ENCODE peak calls at places on chromosomes 11 and 22, in ten cellular contexts. B is chondrocyte, E is HepG2, M is esophagus muscularis mucosa, H is IMR-90, O is nephron progenitor cell, S is fibroblast of mammary gland, N is cardiac muscle cell, Y is lower leg skin, I is Calu3. W is an unnamed sample.

GRCh38 chr11:113628912-113629311 is 77.2 kb downstream of the TMPRSS5 start:
- DNase-seq in B (no peak), E (no peak), M (no peak), H (no peak), O (no peak), S (no peak), N (no peak), Y (no peak), I (no peak), W (no peak)

GRCh38 chr11:66321606-66322005 is 4.8 kb upstream of the CD248 start:
- DNase-seq in B (no peak), E (no peak), M (no peak), H (no peak), O (no peak), S (peak), N (no peak), Y (no peak), I (no peak), W (no peak)

GRCh38 chr11:73426184-73426845 is 50.1 kb downstream of the RELT start:
- DNase-seq in B (no peak), E (no peak), M (no peak), H (peak), O (no peak), S (no peak), N (peak), Y (no peak), I (no peak), W (no peak)

GRCh38 chr11:117438371-117439000 is 110.8 kb downstream of the CEP164 start:
- DNase-seq in B (peak), E (no peak), M (no peak), H (peak), O (no peak), S (peak), N (peak), Y (no peak), I (no peak), W (no peak)

GRCh38 chr11:203945-204586 is 3.1 kb downstream of the BET1L start:
- DNase-seq in B (peak), E (no peak), M (no peak), H (no peak), O (no peak), S (no peak), N (no peak), Y (peak), I (no peak), W (no peak)

GRCh38 chr11:63527667-63528066 is 8.9 kb upstream of the PLAAT4 start:
- DNase-seq in B (no peak), E (no peak), M (no peak), H (no peak), O (no peak), S (no peak), N (no peak), Y (no peak), I (no peak), W (no peak)

GRCh38 chr11:4704790-4705334 is 278 bp downstream of the MMP26 start:
- DNase-seq in B (no peak), E (no peak), M (no peak), H (no peak), O (no peak), S (no peak), N (no peak), Y (no peak), I (no peak), W (no peak)

GRCh38 chr11:114604179-114604813 is 8.7 kb upstream of the NXPE4 start:
- DNase-seq in B (no peak), E (no peak), M (peak), H (no peak), O (no peak), S (no peak), N (no peak), Y (peak), I (no peak), W (no peak)

GRCh38 chr11:47183969-47184368 is 2.3 kb downstream of the PACSIN3 start:
- DNase-seq in B (no peak), E (no peak), M (no peak), H (no peak), O (no peak), S (no peak), N (no peak), Y (no peak), I (no peak), W (no peak)

GRCh38 chr22:28992565-28993326 is 68.9 kb downstream of the C22orf31 start:
- DNase-seq in B (no peak), E (no peak), M (no peak), H (no peak), O (no peak), S (no peak), N (no peak), Y (no peak), I (no peak), W (no peak)

GRCh38 chr11:67268036-67268683 is 1.9 kb downstream of the GRK2 start:
- DNase-seq in B (peak), E (no peak), M (no peak), H (no peak), O (no peak), S (no peak), N (no peak), Y (no peak), I (no peak), W (no peak)

GRCh38 chr11:68340784-68341556 is 28.6 kb downstream of the LRP5 start:
- DNase-seq in B (no peak), E (no peak), M (no peak), H (no peak), O (peak), S (peak), N (no peak), Y (no peak), I (no peak), W (no peak)

GRCh38 chr11:78365381-78365792 is 52.2 kb downstream of the GAB2 start:
- DNase-seq in B (no peak), E (peak), M (no peak), H (no peak), O (no peak), S (no peak), N (peak), Y (no peak), I (peak), W (no peak)

GRCh38 chr11:112355726-112356125 is 95.1 kb upstream of the PLET1 start:
- DNase-seq in B (no peak), E (no peak), M (no peak), H (peak), O (peak), S (peak), N (peak), Y (no peak), I (peak), W (no peak)

GRCh38 chr22:47558828-47559700 is 796.6 kb downstream of the TBC1D22A start:
- DNase-seq in B (no peak), E (no peak), M (peak), H (no peak), O (no peak), S (no peak), N (no peak), Y (no peak), I (no peak), W (no peak)

GRCh38 chr11:60634151-60634550 is 65.3 kb upstream of the MS4A8 start:
- DNase-seq in B (no peak), E (no peak), M (no peak), H (no peak), O (peak), S (no peak), N (no peak), Y (no peak), I (peak), W (no peak)
- TF ChIP-seq CTCF in B (peak), E (no peak), M (no peak), H (peak), O (peak), S (peak), N (peak), Y (no peak), I (no peak), W (peak)

DNA sequence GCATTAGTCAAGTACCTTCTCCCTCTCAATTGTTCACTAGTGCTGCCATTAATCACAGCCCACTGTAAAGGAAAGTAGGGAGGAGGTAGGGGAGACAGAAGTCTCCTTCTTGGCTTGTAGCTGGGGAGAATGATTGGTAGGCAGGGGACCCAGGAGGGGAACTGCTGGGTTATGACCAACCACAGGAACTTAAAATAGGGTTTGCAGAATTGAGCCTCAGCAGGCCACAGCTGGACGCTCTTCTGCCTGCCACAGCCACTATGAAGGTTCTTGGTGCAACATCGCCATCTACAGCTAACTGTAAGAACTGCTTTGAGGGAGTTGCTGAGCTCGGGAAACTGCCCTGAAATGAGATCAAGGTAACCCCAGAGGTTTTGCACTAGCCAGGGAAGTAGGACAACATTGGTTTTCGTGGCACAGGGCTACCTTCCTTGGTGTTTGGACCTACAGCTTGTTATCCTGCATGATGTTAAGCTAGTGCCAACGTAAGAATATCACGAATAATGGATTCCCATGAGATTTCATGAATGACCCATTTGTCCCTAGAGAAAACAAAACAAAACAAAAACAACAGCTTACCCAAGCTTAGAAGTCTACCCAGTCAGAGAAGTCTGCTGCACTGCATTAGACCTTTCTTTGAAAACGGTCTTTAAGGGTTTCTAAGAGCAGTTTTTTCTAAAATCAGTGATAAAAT is 787.1 kb upstream of the API5 start:
- DNase-seq in B (no peak), E (peak), M (no peak), H (no peak), O (peak), S (peak), N (peak), Y (peak), I (peak), W (peak)
- TF ChIP-seq CTCF in B (peak), E (peak), M (peak), H (peak), O (peak), S (peak), N (peak), Y (no peak), I (peak), W (peak)

DNA sequence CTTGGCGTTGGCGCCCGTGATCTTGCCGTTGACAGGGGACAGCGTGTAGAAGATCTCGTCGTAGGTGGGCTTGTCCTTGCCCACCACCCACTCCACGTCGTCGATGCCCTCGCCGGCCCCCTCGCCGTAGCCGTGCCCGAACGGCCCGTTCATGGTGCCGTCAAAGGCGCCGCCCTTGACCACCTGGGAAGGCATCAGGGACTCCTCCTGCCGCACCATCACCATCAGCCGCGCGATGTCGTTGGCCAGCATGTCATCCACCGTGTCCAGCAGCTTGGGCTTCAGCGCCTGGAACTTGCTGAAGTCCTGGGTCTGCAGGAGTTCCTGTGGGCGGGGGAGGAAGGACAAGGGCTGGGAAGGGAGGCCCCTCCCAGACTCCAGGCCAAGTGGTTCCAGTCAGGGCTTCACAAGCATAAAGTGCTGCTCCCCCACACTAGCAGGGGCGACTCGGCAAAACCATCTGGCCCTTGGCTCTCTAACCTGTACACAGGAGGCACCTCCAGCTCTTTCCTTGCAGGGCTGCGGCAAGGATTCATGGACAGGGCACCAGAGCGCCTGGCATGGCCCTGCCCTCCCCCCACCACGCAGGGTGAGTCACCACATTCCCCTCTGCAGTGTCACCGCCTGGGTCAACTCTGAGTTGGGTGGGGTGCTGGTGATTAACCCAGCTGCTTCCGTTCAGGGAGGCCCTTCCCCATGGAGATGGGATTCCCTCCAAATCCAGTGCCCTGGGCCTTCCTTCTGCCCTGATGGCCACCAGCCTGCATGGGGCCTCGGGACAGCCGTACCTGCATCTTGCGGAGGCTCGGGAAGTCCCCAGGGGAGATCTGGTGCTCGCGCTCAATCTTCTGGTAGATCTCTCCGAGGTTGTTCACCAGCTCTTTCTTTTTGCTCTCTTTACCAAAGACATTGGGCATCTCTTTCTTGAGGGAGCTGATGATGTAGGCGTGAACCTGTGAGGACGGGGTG is 10.4 kb upstream of the CDC42BPG start:
- DNase-seq in B (peak), E (peak), M (peak), H (peak), O (no peak), S (peak), N (peak), Y (peak), I (peak), W (no peak)
- TF ChIP-seq CTCF in B (no peak), E (no peak), M (no peak), H (no peak), O (no peak), S (no peak), N (no peak), Y (no peak), I (no peak), W (no peak)

DNA sequence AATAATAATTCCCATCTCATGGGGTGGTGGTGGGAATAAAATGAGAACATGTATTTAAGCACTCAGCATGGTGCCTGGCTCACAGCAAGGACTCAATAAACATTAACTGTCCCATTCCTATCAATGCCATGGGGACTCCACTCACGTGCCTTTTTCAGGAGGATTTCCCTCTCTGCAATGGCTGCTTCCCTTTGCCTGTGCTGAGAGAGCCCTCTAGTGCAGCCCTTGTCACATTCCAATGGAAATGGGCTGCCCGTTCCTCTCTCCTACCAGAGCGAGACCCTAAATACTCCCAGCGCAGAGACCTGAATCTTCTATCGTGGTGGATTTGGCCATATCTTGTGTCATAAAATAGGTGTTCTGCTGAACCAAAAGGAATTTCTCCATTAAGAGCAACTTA is 621.5 kb upstream of the B3GAT1 start:
- DNase-seq in B (no peak), E (peak), M (peak), H (no peak), O (peak), S (no peak), N (peak), Y (no peak), I (no peak), W (no peak)
- TF ChIP-seq CTCF in B (peak), E (peak), M (no peak), H (no peak), O (peak), S (no peak), N (no peak), Y (no peak), I (no peak), W (no peak)

DNA sequence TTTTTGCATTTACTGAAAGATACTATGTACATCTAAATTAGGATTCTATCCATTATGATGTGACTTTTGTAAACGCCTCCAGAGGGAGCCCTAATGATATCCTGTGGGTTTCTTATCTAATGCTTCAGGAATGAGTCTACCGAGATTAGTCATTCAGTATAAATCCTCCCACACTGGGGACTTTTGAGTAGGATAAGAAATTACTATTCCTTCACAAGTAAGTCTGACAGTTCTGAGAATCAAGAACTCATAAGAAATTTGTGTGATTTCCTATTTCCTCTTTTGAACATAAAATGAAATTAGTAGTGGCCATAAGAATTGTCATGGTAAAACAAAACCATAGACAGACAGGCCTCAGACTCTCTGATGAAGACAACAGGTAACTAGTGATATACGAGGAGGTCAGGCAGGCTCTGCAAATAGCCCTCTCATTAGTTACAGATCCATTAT is 10.0 kb upstream of the OR5M1 start:
- DNase-seq in B (no peak), E (peak), M (no peak), H (peak), O (no peak), S (peak), N (peak), Y (no peak), I (peak), W (no peak)
- TF ChIP-seq CTCF in B (peak), E (peak), M (no peak), H (peak), O (peak), S (peak), N (peak), Y (no peak), I (peak), W (peak)

GRCh38 chr22:19723990-19724827 is 870 bp downstream of the GP1BB start:
- DNase-seq in B (no peak), E (peak), M (no peak), H (peak), O (peak), S (peak), N (peak), Y (no peak), I (peak), W (no peak)

GRCh38 chr22:19722915-19723164 is 499 bp upstream of the GP1BB start:
- DNase-seq in B (no peak), E (no peak), M (no peak), H (no peak), O (no peak), S (no peak), N (no peak), Y (no peak), I (no peak), W (no peak)

GRCh38 chr22:19722175-19722914 is 994 bp upstream of the GP1BB start:
- DNase-seq in B (no peak), E (no peak), M (no peak), H (no peak), O (peak), S (no peak), N (no peak), Y (no peak), I (no peak), W (no peak)

GRCh38 chr22:19724927-19725661 is 1.8 kb downstream of the GP1BB start:
- DNase-seq in B (no peak), E (no peak), M (no peak), H (no peak), O (no peak), S (no peak), N (no peak), Y (no peak), I (no peak), W (no peak)

DNA sequence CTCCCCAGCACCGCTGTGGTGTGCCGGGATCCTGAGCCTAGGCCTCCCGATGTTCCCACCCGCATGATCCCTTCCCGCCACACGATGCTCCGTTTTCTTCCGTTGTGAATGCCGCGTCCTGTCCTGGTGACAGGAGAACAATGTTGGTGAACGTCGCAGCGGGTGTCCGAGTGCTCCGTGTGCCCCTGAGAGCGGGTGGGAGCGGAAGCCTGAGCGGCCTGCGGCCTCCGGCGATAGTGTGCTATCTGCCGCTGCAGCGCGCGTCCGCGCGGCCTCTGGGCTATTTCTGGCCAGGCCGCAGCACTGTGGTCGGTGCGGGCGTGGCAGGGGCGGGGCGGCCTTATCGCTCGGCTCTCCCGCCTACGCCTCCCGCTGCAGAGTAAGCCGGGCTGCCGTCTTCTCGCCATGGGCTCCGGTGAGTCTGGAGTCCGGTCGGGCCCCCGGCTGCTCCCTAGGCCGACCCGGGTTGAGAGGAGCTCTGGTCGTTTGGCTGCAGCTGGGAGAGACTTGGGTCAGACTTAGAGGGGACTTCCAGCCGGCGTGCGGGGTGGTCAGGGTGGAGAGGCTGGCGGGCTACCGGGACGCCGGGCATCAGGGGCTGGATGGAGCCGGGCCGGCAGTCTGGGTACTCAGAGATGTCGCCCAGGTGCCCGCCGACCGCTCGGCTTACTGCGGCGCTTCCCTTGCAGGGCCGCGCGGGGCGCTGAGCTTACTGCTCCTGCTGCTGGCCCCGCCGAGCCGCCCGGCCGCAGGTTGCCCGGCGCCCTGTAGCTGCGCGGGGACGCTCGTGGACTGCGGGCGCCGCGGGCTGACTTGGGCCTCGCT is at the start of gene GP1BB:
- DNase-seq in B (no peak), E (no peak), M (no peak), H (no peak), O (peak), S (no peak), N (peak), Y (no peak), I (peak), W (no peak)
- TF ChIP-seq CTCF in B (peak), E (no peak), M (no peak), H (no peak), O (no peak), S (no peak), N (no peak), Y (no peak), I (peak), W (peak)

W was measured in mesothelial cell of epicardium.